ENCODE peak calls at places on chromosomes 13 and 19, in six cellular contexts. E is HT1080; V is iris pigment epithelial cell; I is activated CD8-positive, alpha-beta memory T cell treated with anti-CD3 and anti-CD28 coated beads, Interleukin-2, amount 50 U/mL, for 48 hours; P is GM10248; R is neuronal stem cell. F is an unnamed sample.

GRCh38 chr13:73970413-73971055 is 163.7 kb downstream of the KLF12 start:
- DNase-seq in E (no peak), V (no peak), I (no peak), P (no peak), R (no peak), F (no peak)

GRCh38 chr19:6393982-6394412 is 1.0 kb upstream of the GTF2F1 start:
- DNase-seq in E (no peak), V (no peak), I (no peak), P (no peak), R (no peak), F (no peak)

GRCh38 chr13:110015253-110015652 is 228.9 kb upstream of the IRS2 start:
- DNase-seq in E (peak; percentile 50), V (peak; percentile 74), I (no peak), P (no peak), R (no peak), F (no peak)

GRCh38 chr13:52670726-52671125 is 18.1 kb downstream of the SUGT1 start:
- DNase-seq in E (no peak), V (no peak), I (no peak), P (no peak), R (no peak), F (no peak)

GRCh38 chr13:63209330-63210017 is 1793.8 kb upstream of the PCDH20 start:
- DNase-seq in E (no peak), V (peak; percentile 75), I (no peak), P (no peak), R (no peak), F (no peak)

GRCh38 chr19:56840452-56841193 is at the start of the genes PEG3 and ZIM2:
- DNase-seq in E (no peak), V (no peak), I (no peak), P (no peak), R (peak; percentile 82), F (no peak)

GRCh38 chr19:1151917-1152601 is 22.0 kb downstream of the SBNO2 start:
- DNase-seq in E (no peak), V (no peak), I (no peak), P (no peak), R (no peak), F (no peak)

GRCh38 chr19:3801412-3802096 is 15.4 kb upstream of the MATK start:
- DNase-seq in E (no peak), V (no peak), I (peak; percentile 79), P (peak; percentile 57), R (peak; percentile 40), F (no peak)

GRCh38 chr13:34430294-34430693 is 511.8 kb upstream of the NBEA start:
- DNase-seq in E (peak; percentile 78), V (peak; percentile 31), I (no peak), P (no peak), R (no peak), F (no peak)